ENCODE peak calls at places on chromosome 18, in eight cellular contexts. U is uterus, I is transverse colon, W is kidney, P is tibial artery, H is prostate gland, J is pancreas, G is esophagus muscularis mucosa. B is an unnamed sample.

GRCh38 chr18:23845988-23846630 is 156.9 kb downstream of the LAMA3 start:
- DNase-seq in I (no peak), G (no peak), U (no peak), H (no peak), W (no peak), J (no peak), P (no peak), B (no peak)

GRCh38 chr18:63320041-63320689 is 596 bp upstream of the BCL2 start:
- DNase-seq in I (peak; percentile 90), W (peak; percentile 94), P (peak; percentile 92), J (peak; percentile 70), H (peak; percentile 83), G (peak; percentile 94), U (peak; percentile 87), B (no peak)

GRCh38 chr18:53458944-53459580 is 765.4 kb downstream of the MBD2 start:
- DNase-seq in H (no peak), P (no peak), G (no peak), U (no peak), J (no peak), I (no peak), W (no peak), B (no peak)

GRCh38 chr18:26457195-26457594 is 91.2 kb downstream of the KCTD1 start:
- DNase-seq in I (no peak), U (no peak), P (no peak), J (no peak), W (no peak), G (peak; percentile 31), H (no peak), B (no peak)

GRCh38 chr18:46720521-46720920 is 36.3 kb downstream of the ST8SIA5 start:
- DNase-seq in G (no peak), P (no peak), U (no peak), I (no peak), W (no peak), H (no peak), J (no peak), B (no peak)

GRCh38 chr18:24514439-24514838 is 54.0 kb downstream of the HRH4 start:
- DNase-seq in H (no peak), J (no peak), P (no peak), U (no peak), G (no peak), I (no peak), W (no peak), B (no peak)

GRCh38 chr18:57466745-57467144 is 31.6 kb downstream of the ONECUT2 start:
- DNase-seq in I (no peak), H (no peak), J (no peak), P (no peak), W (no peak), G (peak; percentile 91), U (no peak), B (no peak)

GRCh38 chr18:25080988-25081387 is 271.0 kb downstream of the ZNF521 start:
- DNase-seq in G (no peak), W (no peak), U (no peak), P (no peak), J (no peak), I (no peak), H (no peak), B (no peak)

GRCh38 chr18:44954256-44954655 is 273.6 kb downstream of the SETBP1 start:
- DNase-seq in G (no peak), W (no peak), P (no peak), U (no peak), I (no peak), J (no peak), H (no peak), B (no peak)

GRCh38 chr18:49899647-49900330 is 86.5 kb upstream of the ACAA2 start:
- DNase-seq in J (peak; percentile 77), G (no peak), P (no peak), U (no peak), W (no peak), H (no peak), I (no peak), B (no peak)

GRCh38 chr18:70520867-70521266 is 232.0 kb downstream of the SOCS6 start:
- DNase-seq in P (no peak), J (no peak), G (no peak), U (no peak), W (no peak), I (no peak), H (no peak), B (no peak)

GRCh38 chr18:392926-393325 is 107.6 kb downstream of the COLEC12 start:
- DNase-seq in P (no peak), H (no peak), U (no peak), J (no peak), W (no peak), G (no peak), I (no peak), B (no peak)

GRCh38 chr18:25604909-25605247 is 252.9 kb upstream of the ZNF521 start:
- DNase-seq in W (no peak), G (no peak), I (no peak), J (no peak), U (no peak), H (no peak), P (no peak), B (no peak)

GRCh38 chr18:27604583-27604982 is 419.5 kb upstream of the CHST9 start:
- DNase-seq in P (no peak), W (no peak), U (no peak), J (no peak), H (no peak), I (no peak), G (no peak), B (no peak)

GRCh38 chr18:23887493-23887892 is 127.1 kb upstream of the TTC39C start:
- DNase-seq in I (no peak), J (no peak), W (no peak), U (peak; percentile 56), G (peak; percentile 39), H (no peak), P (no peak), B (peak; percentile 49)

GRCh38 chr18:706438-706837 is 6.0 kb downstream of the ENOSF1 start:
- DNase-seq in I (no peak), H (no peak), U (no peak), W (no peak), J (no peak), P (no peak), G (peak; percentile 19), B (no peak)

GRCh38 chr18:9918016-9918680 is 4.3 kb downstream of the VAPA start:
- DNase-seq in P (no peak), J (no peak), W (no peak), H (no peak), I (no peak), G (no peak), U (no peak), B (no peak)
- H3K4me3 ChIP-seq in P (peak overlapping the region; percentile 0), J (no peak overlapping the region), W (no peak overlapping the region), H (no peak overlapping the region), I (no peak overlapping the region), G (no peak overlapping the region), U (no peak overlapping the region), B (no peak overlapping the region)

DNA sequence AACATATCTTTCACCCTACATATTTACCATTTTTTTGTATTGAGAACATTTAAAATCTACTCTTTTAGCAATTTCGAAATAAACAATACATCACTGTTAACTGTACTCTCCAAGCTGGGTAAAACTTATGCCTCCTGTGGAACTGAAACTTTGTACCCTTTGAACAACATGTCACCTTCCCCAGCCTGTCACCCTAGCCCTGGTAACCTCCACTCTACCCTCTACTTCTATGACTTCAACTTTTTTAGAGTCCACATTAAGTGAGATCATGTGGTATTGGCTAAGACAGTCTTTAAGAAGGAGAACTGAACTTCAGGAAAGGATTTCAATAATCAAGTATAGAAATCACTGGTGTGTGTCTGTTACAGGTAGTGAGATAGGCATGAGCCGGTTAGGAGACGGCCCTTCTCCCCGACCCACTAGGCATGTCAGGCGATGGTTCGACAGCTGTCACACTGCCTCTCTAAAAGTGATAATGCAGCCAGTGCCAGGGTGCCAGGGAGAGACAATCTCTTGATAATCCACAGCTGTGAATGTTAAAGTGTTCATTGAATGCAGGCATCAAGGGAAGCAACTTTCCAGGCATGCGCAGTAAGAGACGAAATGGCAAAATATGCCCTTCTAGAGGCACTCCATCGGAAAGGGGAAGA is 74.6 kb upstream of the RNF152 start:
- DNase-seq in U (no peak), J (no peak), W (no peak), I (no peak), P (no peak), H (no peak), G (peak; percentile 70), B (no peak)
- H3K4me1 ChIP-seq in U (no peaks in the 10 kb centered on the region), J (no peaks in the 10 kb centered on the region), W (no peaks in the 10 kb centered on the region), I (no peaks in the 10 kb centered on the region), P (no peaks in the 10 kb centered on the region), H (no peaks in the 10 kb centered on the region), G (no peaks in the 10 kb centered on the region), B (no peaks in the 10 kb centered on the region)

DNA sequence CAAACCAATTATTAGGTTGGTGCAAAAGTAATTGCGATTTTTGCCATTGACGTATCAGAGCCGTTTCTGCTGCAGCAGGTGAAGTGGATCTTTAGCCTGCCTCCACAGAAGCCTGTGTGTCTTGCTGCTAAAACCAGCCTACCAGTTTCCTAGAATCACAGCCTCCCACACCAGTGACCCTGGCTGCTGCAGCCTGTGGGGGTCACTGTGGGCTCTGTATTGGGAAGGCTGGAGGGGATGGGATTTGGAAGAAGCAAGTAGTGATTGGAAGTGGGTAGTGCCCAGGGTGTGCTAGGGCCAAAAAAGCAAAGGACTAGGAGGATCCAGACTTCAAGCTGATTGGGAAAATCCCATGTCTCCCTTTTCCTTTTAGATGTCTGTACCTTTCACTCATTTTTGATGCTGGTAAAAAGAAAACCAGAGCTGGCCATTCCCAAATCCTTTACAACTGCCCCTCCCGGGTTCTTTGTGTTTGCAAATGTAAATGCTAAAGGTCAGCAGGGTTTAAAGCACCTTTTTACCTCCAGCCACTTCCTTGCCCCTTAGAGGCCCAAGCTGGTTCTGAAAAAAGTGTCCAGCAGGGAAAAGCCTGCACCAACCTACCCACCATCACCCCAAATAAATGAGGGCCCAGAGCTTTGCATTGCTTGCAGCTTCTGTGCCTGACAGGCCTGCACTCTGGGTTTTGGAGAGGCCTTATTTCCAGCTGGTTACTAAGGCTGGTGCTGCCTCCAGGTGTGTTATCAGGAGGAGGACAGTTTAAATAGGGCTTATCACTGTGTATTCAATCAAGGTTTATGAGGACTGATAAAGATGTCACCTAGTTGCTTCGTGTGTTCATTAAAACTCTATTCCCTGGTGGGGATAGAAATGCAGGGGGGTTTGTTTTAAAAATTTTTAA is 172.0 kb downstream of the MIB1 start:
- DNase-seq in I (no peak), P (no peak), W (no peak), J (no peak), G (no peak), H (no peak), U (no peak), B (no peak)
- TF ChIP-seq CTCF in I (no peak), P (no peak), W (no peak), J (no peak), G (no peak), H (no peak), U (no peak), B (no peak)

DNA sequence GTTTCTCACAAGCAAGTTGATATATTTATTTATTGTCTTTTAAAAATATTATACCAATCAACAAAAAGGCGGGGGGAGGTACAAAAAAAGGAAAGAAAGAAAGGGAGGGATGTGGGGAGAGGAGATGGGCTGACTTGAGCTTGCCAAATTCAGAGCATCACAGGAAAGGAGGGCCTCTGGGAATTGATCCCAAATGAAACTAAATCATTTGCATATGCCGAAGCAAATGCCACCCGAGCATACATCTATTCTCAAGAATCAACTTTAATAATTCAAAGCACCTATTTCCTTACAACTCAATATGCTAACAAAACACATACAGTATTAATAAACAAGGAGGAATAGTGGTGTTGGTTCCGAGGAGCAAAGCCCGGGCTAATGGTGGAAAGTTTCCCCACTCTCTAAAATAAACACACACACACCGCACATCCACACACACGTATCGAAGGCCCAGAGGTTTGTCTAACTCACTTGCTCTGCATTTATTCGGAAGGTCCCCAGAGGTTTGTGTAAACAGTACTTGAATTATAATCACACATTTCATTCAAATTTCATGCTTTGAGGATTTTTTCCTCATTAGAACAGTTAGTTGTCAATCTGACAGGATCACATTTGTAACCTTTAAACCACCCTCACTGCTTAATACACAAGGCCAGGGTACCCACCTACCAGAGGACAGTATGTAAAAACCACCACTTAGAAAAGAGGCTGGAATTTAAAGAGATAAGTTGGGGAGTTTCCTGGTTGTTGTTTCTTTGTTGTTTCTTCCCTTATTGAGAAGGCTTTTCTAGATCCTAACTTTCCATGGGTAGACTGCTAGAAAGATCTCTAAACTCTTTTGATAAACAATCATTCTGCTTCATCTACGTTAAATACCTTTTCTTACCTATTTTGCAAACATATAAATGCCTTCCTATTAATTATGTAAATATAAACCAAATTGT is 264.7 kb downstream of the TCF4 start:
- DNase-seq in P (no peak), U (no peak), I (no peak), G (no peak), H (no peak), J (no peak), W (no peak), B (no peak)
- H3K4me3 ChIP-seq in P (peak overlapping the region; percentile 70), U (peak overlapping the region; percentile 72), I (no peak overlapping the region), G (peak overlapping the region; percentile 69), H (no peak overlapping the region), J (peak overlapping the region; percentile 40), W (peak overlapping the region; percentile 81), B (peak overlapping the region; percentile 63)